ENCODE peak calls at places on chromosome 6, in four cellular contexts. L is ovary, W is endodermal cell, X is fibroblast of the aortic adventitia. Z is an unnamed sample.

GRCh38 chr6:116648161-116648560 is 20.4 kb downstream of the ZUP1 start:
- DNase-seq in L (no peak), W (no peak), X (peak), Z (no peak)

GRCh38 chr6:155171109-155171746 is 92.6 kb upstream of the CLDN20 start:
- DNase-seq in L (no peak), W (peak), X (peak), Z (peak)

GRCh38 chr6:150301871-150302800 is 66.7 kb upstream of the IYD start:
- DNase-seq in L (no peak), W (no peak), X (peak), Z (peak)

GRCh38 chr6:14664616-14665315 is 547.2 kb downstream of the CD83 start:
- DNase-seq in L (no peak), W (peak), X (no peak), Z (no peak)

GRCh38 chr6:48542191-48542590 is 431.2 kb upstream of the PTCHD4 start:
- DNase-seq in L (no peak), W (no peak), X (peak), Z (peak)

GRCh38 chr6:88574666-88575065 is 388.8 kb downstream of the RNGTT start:
- DNase-seq in L (no peak), W (no peak), X (no peak), Z (no peak)

GRCh38 chr6:89082439-89082838 is 1.9 kb downstream of the PNRC1 start:
- DNase-seq in L (no peak), W (no peak), X (peak), Z (peak)

GRCh38 chr6:12190252-12190651 is 99.9 kb upstream of the EDN1 start:
- DNase-seq in L (no peak), W (no peak), X (no peak), Z (no peak)

GRCh38 chr6:33118525-33119123 is 42.8 kb downstream of the HLA-DPB1 start:
- DNase-seq in L (no peak), W (no peak), X (peak), Z (peak)

GRCh38 chr6:106513813-106514212 is 115.5 kb downstream of the RTN4IP1 start:
- DNase-seq in L (no peak), W (no peak), X (peak), Z (peak)

GRCh38 chr6:28544211-28544610 is 18.5 kb downstream of the GPX5 start:
- DNase-seq in L (no peak), W (peak), X (no peak), Z (no peak)

GRCh38 chr6:31878222-31878621 is 575 bp downstream of the SLC44A4 start:
- DNase-seq in L (no peak), W (no peak), X (no peak), Z (no peak)

GRCh38 chr6:148251891-148252290 is 90.7 kb upstream of the SASH1 start:
- DNase-seq in L (no peak), W (no peak), X (no peak), Z (no peak)

DNA sequence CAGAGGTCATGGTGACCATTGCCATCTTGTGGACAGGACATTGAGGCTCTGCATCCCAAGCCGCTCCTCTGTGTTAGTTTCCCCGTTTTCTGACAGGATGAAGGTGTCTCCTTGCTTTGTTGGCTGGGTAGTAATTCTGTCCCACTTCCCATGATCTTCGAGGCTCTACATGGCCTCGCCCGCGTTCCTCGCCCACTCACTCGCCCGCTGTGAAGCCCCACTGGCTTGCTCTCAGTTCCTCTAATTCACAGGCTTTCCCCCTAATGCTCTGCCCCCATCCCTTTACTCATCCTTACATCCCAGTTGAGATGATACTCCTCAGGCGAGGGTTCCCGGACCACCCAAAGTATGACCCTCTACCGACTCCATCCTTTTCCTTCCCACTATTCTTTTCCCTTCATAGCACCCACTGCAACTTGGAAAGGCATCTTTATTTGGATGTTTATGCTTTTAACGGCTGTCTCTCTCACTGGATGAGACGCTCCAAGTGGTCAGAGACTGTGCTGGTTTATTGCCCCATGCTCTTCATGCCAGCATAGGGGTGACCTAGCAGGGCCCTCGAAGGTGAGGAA is 511 bp upstream of the SLC35B2 start:
- DNase-seq in L (no peak), W (no peak), X (no peak), Z (no peak)
- TF ChIP-seq CTCF in L (no peak), W (peak), X (no peak), Z (no peak)

GRCh38 chr6:136548582-136549330 is 1.5 kb downstream of the MAP7 start:
- DNase-seq in L (no peak), W (no peak), X (no peak), Z (no peak)
- H3K4me3 ChIP-seq in L (peak), W (peak), X (no peak), Z (no peak)

GRCh38 chr6:82257088-82257774 is 9.7 kb upstream of the IBTK start:
- DNase-seq in L (no peak), W (peak), X (no peak), Z (no peak)
- TF ChIP-seq CTCF in L (no peak), W (peak), X (no peak), Z (no peak)

DNA sequence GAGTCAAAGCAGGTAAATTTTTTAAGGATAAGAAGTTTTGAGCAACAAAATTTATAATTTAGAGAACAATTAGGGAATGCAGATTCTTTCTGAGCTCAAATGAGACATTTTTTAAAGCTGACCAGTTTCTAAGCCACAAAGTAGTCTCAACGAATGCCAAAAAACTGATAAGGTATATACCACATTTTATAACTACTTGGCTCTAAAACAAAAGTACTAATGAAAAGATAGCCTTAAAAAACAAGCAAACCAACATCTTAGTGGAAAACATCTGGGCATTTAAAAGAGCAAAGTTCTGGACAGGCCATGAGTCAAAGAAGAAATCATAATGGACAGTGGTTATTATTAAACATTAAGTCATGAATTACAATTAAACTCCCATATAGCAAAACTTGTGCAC is 23.2 kb upstream of the RNF146 start:
- DNase-seq in L (no peak), W (no peak), X (peak), Z (peak)
- H3K4me3 ChIP-seq in L (no peak), W (no peak), X (no peak), Z (no peak)

GRCh38 chr6:38806271-38806670 is 91.2 kb downstream of the DNAH8 start:
- DNase-seq in L (no peak), W (no peak), X (no peak), Z (no peak)
- TF ChIP-seq CTCF in L (no peak), W (peak), X (no peak), Z (no peak)

GRCh38 chr6:39794231-39794630 is 2.1 kb downstream of the DAAM2 start:
- DNase-seq in L (no peak), W (no peak), X (no peak), Z (no peak)
- H3K4me3 ChIP-seq in L (no peak), W (no peak), X (no peak), Z (no peak)

GRCh38 chr6:169417101-169417500 is 163.5 kb upstream of the THBS2 start:
- DNase-seq in L (no peak), W (no peak), X (no peak), Z (no peak)

GRCh38 chr6:169421890-169422289 is 168.2 kb upstream of the THBS2 start:
- DNase-seq in L (no peak), W (no peak), X (no peak), Z (no peak)

GRCh38 chr6:169424821-169425240 is 171.2 kb upstream of the THBS2 start:
- DNase-seq in L (no peak), W (no peak), X (peak), Z (peak)

GRCh38 chr6:169424149-169424804 is 170.6 kb upstream of the THBS2 start:
- DNase-seq in L (no peak), W (no peak), X (no peak), Z (peak)

GRCh38 chr6:169420912-169421543 is 167.4 kb upstream of the THBS2 start:
- DNase-seq in L (no peak), W (peak), X (no peak), Z (peak)
- TF ChIP-seq CTCF in L (no peak), W (peak), X (peak), Z (peak)

GRCh38 chr6:42104807-42105713 is 37.4 kb downstream of the C6orf132 start:
- DNase-seq in L (no peak), W (peak), X (no peak), Z (no peak)
- H3K4me3 ChIP-seq in L (peak), W (no peak), X (peak), Z (no peak)

Z was measured in fibroblast of mammary gland.